ENCODE peak calls at places on chromosomes 11 and 22, in five cellular contexts. D is mesendoderm, R is trophoblast cell, X is IMR-90, G is H9. A is an unnamed sample.

GRCh38 chr22:50303848-50304527 is 3.5 kb downstream of the PLXNB2 start:
- DNase-seq in D (peak), R (peak), X (no peak), G (peak), A (no peak)

GRCh38 chr11:107689317-107690202 is 22.3 kb downstream of the SLN start:
- DNase-seq in D (peak), R (peak), X (peak), G (peak), A (peak)

GRCh38 chr11:123063396-123064267 is 1.7 kb upstream of the HSPA8 start:
- DNase-seq in D (peak), R (peak), X (peak), G (no peak), A (peak)

GRCh38 chr11:24391165-24391564 is 105.7 kb upstream of the LUZP2 start:
- DNase-seq in D (peak), R (peak), X (peak), G (no peak), A (peak)

GRCh38 chr11:17721242-17721999 is 2.0 kb downstream of the MYOD1 start:
- DNase-seq in D (no peak), R (peak), X (no peak), G (no peak), A (no peak)

GRCh38 chr11:33344611-33345010 is 87.4 kb downstream of the HIPK3 start:
- DNase-seq in D (no peak), R (no peak), X (peak), G (no peak), A (no peak)

GRCh38 chr11:130002352-130002845 is at the start of gene PRDM10:
- DNase-seq in D (no peak), R (peak), X (peak), G (peak), A (peak)

GRCh38 chr22:20657963-20658362 is 116.0 kb upstream of the SERPIND1 start:
- DNase-seq in D (no peak), R (no peak), X (no peak), G (no peak), A (no peak)

GRCh38 chr11:46238967-46239800 is 38.3 kb upstream of the CREB3L1 start:
- DNase-seq in D (peak), R (peak), X (peak), G (peak), A (peak)

GRCh38 chr22:34587357-34588356 is 478.3 kb upstream of the ISX start:
- DNase-seq in D (peak), R (no peak), X (no peak), G (no peak), A (no peak)

GRCh38 chr22:47765757-47766156 is 1003.3 kb downstream of the TBC1D22A start:
- DNase-seq in D (no peak), R (no peak), X (no peak), G (no peak), A (no peak)

GRCh38 chr11:69509381-69509780 is 27.9 kb downstream of the LINC01488 start:
- DNase-seq in D (no peak), R (no peak), X (no peak), G (no peak), A (no peak)
- H2BK120ac ChIP-seq in D (no peak), R (no peak), X (peak), G (no peak), A (no peak)

GRCh38 chr22:46585340-46586122 is 34.7 kb upstream of the GRAMD4 start:
- DNase-seq in D (no peak), R (no peak), X (no peak), G (peak), A (no peak)
- H4K8ac ChIP-seq in D (no peak), R (no peak), X (no peak), G (no peak), A (no peak)

DNA sequence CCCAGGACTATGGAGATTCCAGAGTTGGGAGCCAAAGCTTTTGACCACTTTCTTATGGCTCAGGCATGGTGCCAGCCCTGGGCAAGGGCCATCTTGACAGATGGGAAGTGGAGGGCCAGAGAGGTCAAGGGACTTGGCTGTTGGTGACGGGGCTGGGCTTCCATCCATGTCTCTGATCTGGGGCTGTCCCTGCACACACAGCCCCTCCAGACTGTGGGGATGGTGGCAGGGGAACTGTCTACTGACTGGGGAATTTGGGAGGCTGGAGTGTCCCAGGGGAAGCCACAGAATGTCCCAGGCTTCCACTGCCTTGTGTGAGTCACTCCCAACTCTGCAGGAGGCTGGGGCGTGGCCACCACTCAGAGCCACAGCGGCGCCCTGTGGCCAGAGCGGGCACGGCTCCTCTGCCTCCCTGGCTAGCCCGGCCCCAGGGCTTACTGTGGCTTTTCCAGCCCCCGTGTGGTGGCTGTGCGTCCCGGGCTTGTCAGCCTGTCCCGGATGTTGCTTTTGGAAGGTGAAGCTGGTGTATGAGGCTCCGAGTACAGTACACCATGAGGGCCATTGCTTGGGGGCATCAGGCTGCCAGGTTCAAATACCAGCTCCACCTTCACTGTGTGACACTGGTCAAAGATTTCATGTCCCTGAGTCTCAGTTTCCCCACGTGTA is 19.6 kb downstream of the C22orf23 start:
- DNase-seq in D (peak), R (peak), X (peak), G (peak), A (peak)
- H2BK120ac ChIP-seq in D (no peak), R (no peak), X (peak), G (no peak), A (no peak)

DNA sequence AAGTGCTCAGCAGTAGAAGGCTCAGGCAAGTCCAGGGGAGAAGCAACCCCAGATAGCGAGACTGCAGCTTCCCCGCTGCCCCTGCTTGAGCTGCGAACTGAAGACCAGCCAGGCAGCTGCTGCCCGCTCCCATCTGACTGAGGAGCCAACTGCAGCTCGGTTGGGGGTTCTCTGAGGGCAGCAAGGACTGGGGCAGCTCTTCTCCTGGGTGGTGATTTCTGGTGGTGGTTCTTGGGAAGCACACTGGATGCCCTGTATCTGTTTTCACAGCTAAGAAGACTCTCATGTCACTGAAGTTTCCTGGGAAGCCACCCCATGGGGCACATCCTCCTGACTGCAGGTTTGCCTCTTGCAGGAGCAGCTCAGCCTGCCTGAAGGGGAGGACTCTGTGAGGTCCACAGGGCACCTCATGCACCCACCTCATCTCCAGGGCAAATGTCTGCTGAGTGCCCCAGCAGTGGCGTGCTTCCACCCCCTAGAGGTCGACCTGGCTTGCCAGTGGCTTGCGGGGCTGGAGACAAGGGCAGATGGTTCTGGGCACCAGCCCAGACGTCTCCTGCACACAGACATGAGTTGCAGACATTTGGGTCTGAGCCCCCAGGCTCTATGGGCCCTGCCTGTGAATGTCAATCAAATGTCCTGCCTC is 801.1 kb downstream of the BRD1 start:
- DNase-seq in D (peak), R (no peak), X (no peak), G (peak), A (no peak)
- H4K8ac ChIP-seq in D (no peak), R (no peak), X (no peak), G (no peak), A (no peak)

DNA sequence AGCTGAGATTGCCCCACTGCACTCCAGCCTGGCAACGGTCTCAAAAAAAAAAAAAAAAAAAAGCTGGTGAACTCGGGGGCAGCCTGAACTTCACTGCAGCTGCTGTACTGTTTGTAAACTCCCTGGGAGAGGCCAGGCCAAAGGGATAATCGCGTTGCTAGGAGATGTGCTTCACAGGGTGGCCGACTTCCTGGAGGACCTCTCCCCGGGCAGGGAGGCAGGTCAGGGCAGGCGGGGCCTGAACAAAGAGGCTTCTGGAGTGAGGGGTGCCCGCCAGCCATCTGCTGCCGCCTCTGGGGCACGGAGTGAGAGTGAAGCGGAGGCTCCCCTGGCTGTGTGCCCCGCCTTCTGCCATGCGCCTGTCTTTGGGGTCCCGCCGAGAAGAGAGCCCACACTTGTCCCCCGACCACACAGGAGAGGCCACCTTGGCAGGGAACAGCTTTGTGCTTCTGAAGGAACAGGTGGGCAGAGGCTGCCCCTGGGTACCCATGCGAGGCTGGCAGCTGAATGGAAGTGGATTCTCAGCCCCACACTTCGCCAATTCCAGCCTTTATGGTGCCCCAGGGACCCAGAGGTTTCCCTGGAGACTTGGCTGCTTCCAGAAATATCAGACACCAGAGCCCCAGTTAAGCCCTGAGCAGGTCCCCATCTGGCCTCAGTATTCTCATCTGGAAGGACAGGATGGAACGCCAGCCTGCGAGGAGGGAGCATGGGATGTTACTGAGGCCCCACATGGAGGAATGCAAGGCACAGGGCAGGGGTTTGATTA is 29.6 kb downstream of the TMEM184B start:
- DNase-seq in D (no peak), R (no peak), X (peak), G (no peak), A (peak)
- H2BK120ac ChIP-seq in D (no peak), R (no peak), X (peak), G (no peak), A (peak)

GRCh38 chr11:61293869-61294716 is 1.0 kb downstream of the VWCE start:
- DNase-seq in D (peak), R (peak), X (peak), G (peak), A (peak)
- H4K8ac ChIP-seq in D (no peak), R (peak), X (no peak), G (no peak), A (peak)

DNA sequence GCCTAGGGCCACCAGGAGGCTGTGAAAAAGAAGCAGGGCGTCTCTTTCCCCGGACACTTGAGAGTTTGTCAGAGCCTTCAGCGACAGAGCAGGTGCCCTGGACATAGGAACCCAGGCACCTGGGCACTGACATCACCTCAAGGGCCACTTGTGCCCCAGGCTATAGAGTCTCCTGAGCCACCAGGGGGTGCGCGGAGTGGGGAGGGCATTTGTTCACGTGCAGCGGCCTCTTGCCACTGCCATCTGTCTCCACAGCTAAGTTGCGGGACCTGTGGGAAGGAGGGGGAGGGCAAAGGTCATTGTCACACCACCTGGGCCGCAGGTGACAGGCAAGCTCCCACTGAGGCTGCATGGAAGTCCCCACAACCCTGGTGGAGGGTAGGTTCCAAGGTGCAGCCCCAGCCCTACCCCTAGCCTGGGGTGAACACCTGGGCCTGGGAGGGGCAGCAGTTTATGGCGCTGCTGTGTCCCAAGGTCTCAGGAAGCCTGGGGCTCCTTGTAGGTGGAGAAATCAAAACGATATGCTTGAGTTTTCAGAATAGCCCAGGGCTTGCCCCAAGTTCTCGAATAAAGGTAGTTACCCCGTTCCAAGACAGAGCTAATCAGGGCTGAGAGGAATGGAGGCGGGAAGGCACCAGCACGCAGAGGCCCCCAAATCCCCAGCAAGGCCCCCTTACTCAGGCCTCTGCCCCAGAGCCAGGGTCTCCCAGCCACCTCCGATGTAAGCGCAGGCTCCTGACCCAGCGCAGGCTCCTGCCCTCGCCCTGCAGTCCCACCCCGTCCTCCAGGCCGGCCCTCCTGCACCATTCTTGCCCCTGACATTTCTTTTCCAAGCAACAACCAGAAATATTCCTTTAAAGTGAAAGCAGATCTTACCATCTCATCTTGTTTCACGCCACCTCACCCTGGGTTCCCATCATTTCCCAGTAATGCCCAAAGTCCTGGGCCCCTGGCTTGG is 79.3 kb downstream of the PIWIL3 start:
- DNase-seq in D (no peak), R (no peak), X (no peak), G (no peak), A (no peak)
- H2BK120ac ChIP-seq in D (no peak), R (no peak), X (peak), G (no peak), A (no peak)

A was measured in mesenchymal stem cell.